ENCODE peak calls at places on chromosomes 16 and 17, in nine cellular contexts. R is GM23248, U is cardiac fibroblast, Q is H7, G is testis, Y is skeletal muscle cell, O is tibial nerve, W is left ventricle myocardium inferior, T is trophoblast cell. I is an unnamed sample.

GRCh38 chr16:89442588-89442987 is 47.8 kb downstream of the ANKRD11 start:
- DNase-seq in U (no peak), Y (no peak), W (no peak), T (no peak), O (no peak), G (no peak), R (no peak), Q (peak), I (no peak)

GRCh38 chr17:19380551-19381284 is 2.4 kb downstream of the MAPK7 start:
- DNase-seq in Q (no peak), U (no peak), G (no peak), Y (no peak), T (no peak), R (no peak), W (no peak), O (no peak), I (no peak)

GRCh38 chr16:89279666-89280481 is 62.4 kb downstream of the ZNF778 start:
- DNase-seq in W (no peak), O (no peak), Q (no peak), T (no peak), Y (no peak), U (no peak), R (no peak), G (no peak), I (no peak)

GRCh38 chr17:7557825-7558543 is 566 bp upstream of the TNFSF13 start:
- DNase-seq in Q (peak), O (peak), W (peak), U (peak), R (peak), T (no peak), Y (no peak), G (peak), I (no peak)

GRCh38 chr17:65027305-65027704 is 29.2 kb downstream of the GNA13 start:
- DNase-seq in O (no peak), Y (peak), R (peak), G (no peak), T (peak), W (no peak), U (peak), Q (peak), I (peak)

GRCh38 chr17:51455211-51455610 is 194.9 kb downstream of the UTP18 start:
- DNase-seq in T (no peak), U (no peak), G (no peak), W (no peak), Y (no peak), R (no peak), O (no peak), Q (no peak), I (no peak)

GRCh38 chr17:76888661-76889060 is 20.5 kb downstream of the MGAT5B start:
- DNase-seq in T (no peak), U (no peak), G (no peak), Y (no peak), Q (peak), W (no peak), O (no peak), R (no peak), I (no peak)

GRCh38 chr16:70410736-70411135 is 28.2 kb downstream of the ST3GAL2 start:
- DNase-seq in G (no peak), R (no peak), Q (no peak), O (no peak), Y (no peak), W (no peak), U (no peak), T (no peak), I (no peak)

GRCh38 chr17:18851206-18851605 is 6.7 kb upstream of the PRPSAP2 start:
- DNase-seq in Y (no peak), R (no peak), W (no peak), O (no peak), U (no peak), T (no peak), G (no peak), Q (no peak), I (no peak)

GRCh38 chr17:15255713-15256454 is 9.2 kb downstream of the PMP22 start:
- DNase-seq in W (no peak), T (peak), Y (no peak), Q (no peak), O (no peak), R (peak), U (peak), G (no peak), I (no peak)

GRCh38 chr17:47813512-47814031 is 8.0 kb downstream of the OSBPL7 start:
- DNase-seq in G (no peak), Y (no peak), Q (no peak), R (no peak), O (no peak), U (no peak), T (no peak), W (no peak), I (no peak)

GRCh38 chr16:72976747-72977064 is 71.2 kb downstream of the ZFHX3 start:
- DNase-seq in T (no peak), Q (no peak), O (no peak), Y (no peak), W (no peak), G (no peak), R (no peak), U (no peak), I (no peak)

GRCh38 chr16:48613061-48613957 is 3.3 kb upstream of the N4BP1 start:
- DNase-seq in Y (no peak), G (no peak), R (peak), Q (no peak), T (peak), U (peak), O (no peak), W (no peak), I (peak)

GRCh38 chr17:58303981-58304734 is 23.4 kb upstream of the MPO start:
- DNase-seq in W (peak), Y (no peak), T (peak), R (peak), G (peak), Q (peak), O (no peak), U (peak), I (peak)

GRCh38 chr16:2054543-2055245 is 6.9 kb downstream of the TSC2 start:
- DNase-seq in T (no peak), U (no peak), W (no peak), Q (no peak), O (no peak), G (no peak), R (no peak), Y (no peak), I (no peak)

DNA sequence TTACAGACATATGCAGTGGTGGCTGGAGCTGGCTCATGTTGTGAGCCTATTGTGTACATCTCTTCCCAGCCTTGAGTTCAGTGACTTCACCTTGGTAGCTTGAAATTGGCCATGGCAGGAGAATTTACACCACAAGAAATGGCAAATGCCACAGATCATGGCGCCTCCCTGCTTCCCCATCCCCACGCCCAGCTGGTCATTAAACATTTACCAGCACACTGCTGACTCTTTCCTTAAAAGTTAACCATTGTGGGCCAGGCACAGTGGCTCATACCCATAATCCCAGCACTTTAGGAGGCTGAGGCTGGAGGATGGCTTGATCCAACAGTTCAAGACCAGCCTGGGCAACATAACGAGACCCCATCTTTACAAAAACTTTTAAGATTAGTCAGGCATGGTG is 22.6 kb upstream of the ITGB4 start:
- DNase-seq in G (no peak), R (no peak), T (no peak), Y (no peak), Q (no peak), O (no peak), W (no peak), U (no peak), I (no peak)
- H3K4me3 ChIP-seq in G (no peak), R (no peak), T (no peak), Y (no peak), Q (no peak), O (no peak), W (no peak), U (no peak), I (no peak)

GRCh38 chr17:2394775-2395191 is 6.1 kb downstream of the MNT start:
- DNase-seq in O (no peak), U (no peak), T (no peak), Q (no peak), W (no peak), R (no peak), Y (no peak), G (no peak), I (no peak)
- H3K4me3 ChIP-seq in O (no peak), U (no peak), T (no peak), Q (no peak), W (peak), R (no peak), Y (no peak), G (no peak), I (no peak)

DNA sequence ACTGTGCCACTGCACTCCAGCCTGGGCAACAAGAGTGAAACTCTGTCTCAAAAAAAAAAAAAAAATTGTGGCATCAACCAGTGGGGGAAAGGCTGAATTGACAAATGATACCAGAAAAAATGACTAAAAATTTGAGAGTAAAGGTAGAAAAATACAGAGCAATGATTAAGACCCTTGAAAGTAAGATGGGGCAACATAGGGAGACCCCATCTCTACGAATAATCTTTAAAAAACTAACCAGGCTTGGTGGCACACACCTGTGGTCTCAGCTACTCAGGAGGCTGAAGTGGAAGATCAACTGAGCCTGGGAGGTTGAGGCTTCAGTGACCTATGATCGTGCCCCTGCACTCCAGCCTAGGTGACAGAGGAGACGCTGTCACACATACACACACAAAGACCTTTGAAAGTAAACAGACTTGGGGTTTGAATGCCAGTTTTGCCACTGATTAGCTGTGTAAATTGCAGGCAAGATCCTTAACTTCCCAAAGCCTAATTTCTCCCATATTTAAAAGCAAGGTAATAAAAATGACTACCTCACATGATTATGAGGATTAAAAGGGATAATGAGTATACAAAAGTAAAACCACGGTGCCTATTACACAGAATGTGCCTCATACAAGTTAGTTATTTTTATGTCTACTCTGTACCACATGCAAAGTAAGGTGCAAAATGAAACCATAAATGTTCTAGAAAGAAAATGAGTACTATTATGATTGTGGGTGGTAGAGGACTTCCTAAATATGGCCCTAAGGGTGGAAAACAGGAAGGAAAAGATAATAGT is 21.7 kb upstream of the PAFAH1B1 start:
- DNase-seq in Q (no peak), G (no peak), Y (no peak), U (no peak), W (no peak), T (no peak), O (no peak), R (no peak), I (no peak)
- H3K4me3 ChIP-seq in Q (no peak), G (no peak), Y (no peak), U (no peak), W (no peak), T (no peak), O (no peak), R (no peak), I (no peak)

GRCh38 chr17:74337834-74338500 is 11.9 kb downstream of the KIF19 start:
- DNase-seq in T (no peak), O (no peak), Y (no peak), G (no peak), W (no peak), Q (peak), R (no peak), U (no peak), I (no peak)
- H3K4me3 ChIP-seq in T (no peak), O (no peak), Y (no peak), G (no peak), W (no peak), Q (no peak), R (no peak), U (no peak), I (no peak)

DNA sequence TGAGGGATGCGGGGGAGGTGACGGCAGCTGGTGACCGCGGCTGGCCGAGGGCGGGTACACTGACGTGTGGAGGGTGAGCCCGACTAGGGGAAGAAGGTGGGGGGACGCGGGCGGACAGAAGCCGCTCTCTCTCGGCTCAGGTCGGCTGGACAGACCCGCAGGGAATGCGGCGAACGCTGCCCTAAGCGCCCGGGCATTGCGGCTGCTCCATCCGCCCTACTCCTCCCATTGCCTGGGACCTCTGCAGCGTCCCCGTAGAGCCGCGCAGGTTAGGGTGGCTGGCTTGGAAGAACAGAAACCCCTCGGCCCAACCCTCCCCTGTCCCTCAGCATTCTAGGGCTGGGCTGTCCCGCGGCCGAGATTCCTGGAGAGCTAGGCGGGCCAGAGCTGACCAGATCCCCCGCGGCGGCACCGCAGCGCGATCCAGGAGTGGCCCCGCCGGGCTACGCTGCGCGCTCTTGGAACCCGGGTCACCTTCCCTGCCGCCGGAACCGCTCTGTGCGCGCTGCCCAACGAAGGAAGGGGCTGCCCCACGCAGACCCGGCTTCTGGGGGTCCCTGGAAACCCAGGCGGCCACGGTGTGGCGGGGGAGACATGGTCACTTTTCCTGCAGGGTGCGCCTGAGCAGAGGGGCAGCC is 3.0 kb downstream of the DLX4 start:
- DNase-seq in G (peak), W (no peak), R (peak), U (no peak), O (no peak), T (peak), Y (no peak), Q (peak), I (peak)
- H3K4me3 ChIP-seq in G (no peak), W (peak), R (peak), U (no peak), O (no peak), T (no peak), Y (no peak), Q (no peak), I (peak)

DNA sequence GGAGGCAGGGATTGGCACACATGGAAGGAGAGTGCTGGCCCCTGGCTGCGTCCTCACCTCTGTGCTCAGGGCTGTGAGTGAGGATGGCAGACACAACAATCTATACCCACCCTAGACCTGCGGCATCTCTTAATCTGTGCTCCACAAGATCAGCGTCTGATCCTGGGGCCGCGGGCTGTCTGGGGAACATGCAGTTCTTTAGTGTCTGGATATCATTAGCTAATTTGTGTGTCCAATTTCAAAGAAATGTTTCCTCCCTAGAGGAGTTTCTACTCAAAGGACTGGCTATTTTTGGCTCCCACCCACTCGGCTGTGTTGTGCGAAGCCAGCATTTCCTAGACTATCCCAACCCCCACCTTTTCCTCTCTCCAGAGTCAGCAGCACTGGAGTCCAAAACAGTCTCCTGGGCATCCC is 93.8 kb downstream of the GRIN2A start:
- DNase-seq in O (no peak), U (peak), G (peak), T (no peak), Q (no peak), W (no peak), Y (no peak), R (no peak), I (peak)
- H3K4me3 ChIP-seq in O (no peak), U (no peak), G (no peak), T (no peak), Q (no peak), W (no peak), Y (no peak), R (no peak), I (peak)

GRCh38 chr17:55632893-55633292 is 89.8 kb downstream of the TMEM100 start:
- DNase-seq in Y (no peak), U (peak), W (no peak), T (no peak), O (no peak), Q (no peak), G (no peak), R (peak), I (no peak)

GRCh38 chr17:55639096-55639495 is 83.6 kb downstream of the TMEM100 start:
- DNase-seq in R (no peak), T (no peak), Q (no peak), O (no peak), G (no peak), W (no peak), Y (no peak), U (no peak), I (no peak)

GRCh38 chr17:55632236-55632635 is 90.4 kb downstream of the TMEM100 start:
- DNase-seq in T (no peak), R (no peak), O (no peak), W (no peak), G (no peak), Y (no peak), Q (no peak), U (no peak), I (no peak)

GRCh38 chr17:55634702-55635101 is 88.0 kb downstream of the TMEM100 start:
- DNase-seq in R (no peak), G (no peak), Q (no peak), W (no peak), O (no peak), U (no peak), Y (peak), T (no peak), I (no peak)

GRCh38 chr17:55635253-55635766 is 87.4 kb downstream of the TMEM100 start:
- DNase-seq in O (no peak), Q (no peak), U (peak), R (peak), G (no peak), Y (peak), W (no peak), T (no peak), I (peak)
- H3K4me3 ChIP-seq in O (no peak), Q (no peak), U (peak), R (peak), G (no peak), Y (no peak), W (peak), T (no peak), I (peak)

I was measured in adipocyte.